ENCODE peak calls at places on chromosomes 3 and 15, in seven cellular contexts. C, B, L, H, A, P and O are unnamed samples.

GRCh38 chr3:59540241-59540640 is 490.4 kb upstream of the CFAP20DC start:
- DNase-seq in C (no peak), B (no peak), L (no peak), H (peak), A (no peak), P (no peak), O (peak)

GRCh38 chr15:101538177-101538576 is 48.7 kb upstream of the PCSK6 start:
- DNase-seq in C (no peak), B (no peak), L (no peak), H (no peak), A (no peak), P (no peak), O (no peak)

GRCh38 chr3:142958707-142959106 is 4.8 kb downstream of the PAQR9 start:
- DNase-seq in C (no peak), B (no peak), L (no peak), H (peak), A (no peak), P (no peak), O (peak)

GRCh38 chr15:48560321-48561051 is 85.0 kb downstream of the FBN1 start:
- DNase-seq in C (no peak), B (no peak), L (no peak), H (peak), A (no peak), P (no peak), O (no peak)

GRCh38 chr3:198109883-198110282 is 149.9 kb downstream of the LMLN start:
- DNase-seq in C (no peak), B (no peak), L (no peak), H (no peak), A (no peak), P (no peak), O (no peak)

GRCh38 chr15:87420017-87420416 is 836.5 kb downstream of the NTRK3 start:
- DNase-seq in C (no peak), B (no peak), L (no peak), H (no peak), A (no peak), P (no peak), O (no peak)

GRCh38 chr3:37377670-37378069 is 203.3 kb upstream of the LRRFIP2 start:
- DNase-seq in C (no peak), B (no peak), L (no peak), H (no peak), A (no peak), P (no peak), O (no peak)

GRCh38 chr15:68983821-68984517 is 30.5 kb upstream of the NOX5 start:
- DNase-seq in C (no peak), B (no peak), L (no peak), H (no peak), A (no peak), P (no peak), O (no peak)

GRCh38 chr3:30085486-30085885 is 520.9 kb upstream of the TGFBR2 start:
- DNase-seq in C (no peak), B (no peak), L (no peak), H (no peak), A (no peak), P (peak), O (no peak)

GRCh38 chr3:46929324-46929723 is 47.2 kb downstream of the CCDC12 start:
- DNase-seq in C (no peak), B (no peak), L (no peak), H (no peak), A (no peak), P (no peak), O (no peak)

GRCh38 chr3:127706785-127707351 is 34.1 kb downstream of the ABTB1 start:
- DNase-seq in C (no peak), B (no peak), L (no peak), H (no peak), A (no peak), P (no peak), O (no peak)

GRCh38 chr3:138984816-138985215 is 21.3 kb downstream of the PRR23A start:
- DNase-seq in C (no peak), B (no peak), L (no peak), H (no peak), A (no peak), P (no peak), O (no peak)

GRCh38 chr3:104133004-104133403 is 1233.7 kb upstream of the ALCAM start:
- DNase-seq in C (no peak), B (no peak), L (no peak), H (no peak), A (no peak), P (peak), O (no peak)

GRCh38 chr3:150078983-150079739 is 108.5 kb upstream of the PFN2 start:
- DNase-seq in C (no peak), B (no peak), L (no peak), H (peak), A (no peak), P (no peak), O (peak)

GRCh38 chr15:46644493-46645481 is 1010.0 kb downstream of the SQOR start:
- DNase-seq in C (no peak), B (no peak), L (no peak), H (no peak), A (no peak), P (no peak), O (no peak)

GRCh38 chr15:66634540-66634939 is 67.5 kb upstream of the SMAD6 start:
- DNase-seq in C (no peak), B (no peak), L (no peak), H (no peak), A (no peak), P (no peak), O (no peak)

GRCh38 chr15:58545307-58546065 is 113.7 kb downstream of the LIPC start:
- DNase-seq in C (no peak), B (no peak), L (no peak), H (peak), A (peak), P (no peak), O (no peak)

GRCh38 chr15:55546718-55547117 is 38.7 kb upstream of the DNAAF4 start:
- DNase-seq in C (no peak), B (no peak), L (no peak), H (peak), A (no peak), P (no peak), O (no peak)

GRCh38 chr3:193972816-193973215 is 163.1 kb upstream of the HES1 start:
- DNase-seq in C (no peak), B (no peak), L (no peak), H (no peak), A (no peak), P (no peak), O (no peak)

GRCh38 chr3:18580268-18580667 is 155.1 kb upstream of the SATB1 start:
- DNase-seq in C (no peak), B (no peak), L (no peak), H (no peak), A (no peak), P (no peak), O (peak)

GRCh38 chr15:22810735-22811338 is 24.4 kb downstream of the NIPA1 start:
- DNase-seq in C (no peak), B (no peak), L (no peak), H (no peak), A (no peak), P (no peak), O (no peak)

GRCh38 chr3:159417761-159418160 is 570.9 kb upstream of the IL12A start:
- DNase-seq in C (no peak), B (no peak), L (no peak), H (peak), A (no peak), P (no peak), O (no peak)

GRCh38 chr3:111260878-111261277 is 189.3 kb downstream of the NECTIN3 start:
- DNase-seq in C (no peak), B (no peak), L (no peak), H (no peak), A (no peak), P (no peak), O (no peak)

GRCh38 chr15:93205413-93205812 is 116.4 kb upstream of the RGMA start:
- DNase-seq in C (no peak), B (no peak), L (no peak), H (no peak), A (no peak), P (no peak), O (no peak)

GRCh38 chr15:39235084-39235795 is 345.6 kb upstream of the THBS1 start:
- DNase-seq in C (no peak), B (no peak), L (no peak), H (peak), A (no peak), P (no peak), O (peak)
- TF ChIP-seq CTCF in C (no peak), B (no peak), L (no peak), H (no peak), A (no peak), P (no peak), O (no peak)

GRCh38 chr3:155178810-155179424 is 98.8 kb downstream of the MME start:
- DNase-seq in C (no peak), B (no peak), L (no peak), H (no peak), A (no peak), P (no peak), O (no peak)

GRCh38 chr3:155182467-155182866 is 102.3 kb downstream of the MME start:
- DNase-seq in C (no peak), B (no peak), L (no peak), H (no peak), A (no peak), P (no peak), O (no peak)

GRCh38 chr3:155179425-155179814 is 99.3 kb downstream of the MME start:
- DNase-seq in C (no peak), B (no peak), L (no peak), H (no peak), A (no peak), P (no peak), O (no peak)

GRCh38 chr3:155184027-155184426 is 103.9 kb downstream of the MME start:
- DNase-seq in C (no peak), B (no peak), L (no peak), H (no peak), A (no peak), P (no peak), O (no peak)

DNA sequence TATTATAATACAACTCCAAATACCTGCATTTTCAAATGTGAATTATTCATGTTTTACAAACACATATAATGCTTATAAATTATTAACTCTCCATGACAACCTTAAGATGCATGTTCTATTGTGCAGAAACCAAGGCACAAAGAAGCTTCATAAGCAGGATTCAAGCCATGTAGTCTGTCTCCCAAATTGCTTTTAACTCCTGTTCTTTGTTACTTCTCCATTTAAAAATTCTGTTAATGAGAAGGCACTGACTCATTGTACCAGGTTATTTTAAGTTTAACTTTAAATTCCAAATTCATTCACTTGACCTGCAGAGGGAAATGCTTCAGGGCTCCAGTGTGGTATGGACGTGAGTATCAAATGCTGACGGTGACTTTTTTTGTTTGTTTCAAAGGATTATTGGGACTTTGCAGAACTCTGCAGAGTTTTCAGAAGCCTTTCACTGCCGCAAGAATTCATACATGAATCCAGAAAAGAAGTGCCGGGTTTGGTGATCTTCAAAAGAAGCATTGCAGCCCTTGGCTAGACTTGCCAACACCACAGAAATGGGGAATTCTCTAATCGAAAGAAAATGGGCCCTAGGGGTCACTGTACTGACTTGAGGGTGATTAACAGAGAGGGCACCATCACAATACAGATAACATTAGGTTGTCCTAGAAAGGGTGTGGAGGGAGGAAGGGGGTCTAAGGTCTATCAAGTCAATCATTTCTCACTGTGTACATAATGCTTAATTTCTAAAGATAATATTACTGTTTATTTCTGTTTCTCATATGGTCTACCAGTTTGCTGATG is 100.0 kb downstream of the MME start:
- DNase-seq in C (no peak), B (no peak), L (no peak), H (no peak), A (no peak), P (no peak), O (no peak)
- TF ChIP-seq CTCF in C (no peak), B (no peak), L (no peak), H (no peak), A (no peak), P (peak), O (no peak)

GRCh38 chr3:28326458-28326926 is 22.0 kb upstream of the ZCWPW2 start:
- DNase-seq in C (no peak), B (no peak), L (no peak), H (no peak), A (no peak), P (no peak), O (no peak)

GRCh38 chr3:28328188-28329151 is 20.1 kb upstream of the ZCWPW2 start:
- DNase-seq in C (no peak), B (no peak), L (no peak), H (peak), A (no peak), P (peak), O (peak)
- TF ChIP-seq CTCF in C (peak), B (peak), L (peak), H (peak), A (peak), P (peak), O (peak)

GRCh38 chr3:177813322-177813721 is 616.0 kb upstream of the TBL1XR1 start:
- DNase-seq in C (no peak), B (no peak), L (no peak), H (peak), A (no peak), P (no peak), O (peak)

GRCh38 chr3:177811835-177812234 is 614.6 kb upstream of the TBL1XR1 start:
- DNase-seq in C (no peak), B (no peak), L (no peak), H (peak), A (no peak), P (no peak), O (peak)

GRCh38 chr3:177810162-177810623 is 612.9 kb upstream of the TBL1XR1 start:
- DNase-seq in C (no peak), B (no peak), L (no peak), H (peak), A (no peak), P (no peak), O (peak)

GRCh38 chr3:177811111-177811510 is 613.8 kb upstream of the TBL1XR1 start:
- DNase-seq in C (no peak), B (peak), L (no peak), H (no peak), A (no peak), P (no peak), O (no peak)

GRCh38 chr3:177812492-177812891 is 615.2 kb upstream of the TBL1XR1 start:
- DNase-seq in C (no peak), B (no peak), L (no peak), H (no peak), A (no peak), P (no peak), O (no peak)
- TF ChIP-seq CTCF in C (no peak), B (no peak), L (no peak), H (no peak), A (no peak), P (no peak), O (no peak)

GRCh38 chr15:82646250-82647044 is 716 bp downstream of the CPEB1 start:
- DNase-seq in C (no peak), B (no peak), L (no peak), H (no peak), A (no peak), P (peak), O (no peak)

GRCh38 chr15:82648257-82649103 is 1.3 kb upstream of the CPEB1 start:
- DNase-seq in C (no peak), B (no peak), L (no peak), H (peak), A (no peak), P (peak), O (no peak)

GRCh38 chr15:82649226-82649999 is 2.2 kb upstream of the CPEB1 start:
- DNase-seq in C (no peak), B (no peak), L (no peak), H (no peak), A (no peak), P (no peak), O (no peak)

GRCh38 chr15:82647835-82648256 is 683 bp upstream of the CPEB1 start:
- DNase-seq in C (no peak), B (no peak), L (peak), H (no peak), A (no peak), P (peak), O (no peak)

DNA sequence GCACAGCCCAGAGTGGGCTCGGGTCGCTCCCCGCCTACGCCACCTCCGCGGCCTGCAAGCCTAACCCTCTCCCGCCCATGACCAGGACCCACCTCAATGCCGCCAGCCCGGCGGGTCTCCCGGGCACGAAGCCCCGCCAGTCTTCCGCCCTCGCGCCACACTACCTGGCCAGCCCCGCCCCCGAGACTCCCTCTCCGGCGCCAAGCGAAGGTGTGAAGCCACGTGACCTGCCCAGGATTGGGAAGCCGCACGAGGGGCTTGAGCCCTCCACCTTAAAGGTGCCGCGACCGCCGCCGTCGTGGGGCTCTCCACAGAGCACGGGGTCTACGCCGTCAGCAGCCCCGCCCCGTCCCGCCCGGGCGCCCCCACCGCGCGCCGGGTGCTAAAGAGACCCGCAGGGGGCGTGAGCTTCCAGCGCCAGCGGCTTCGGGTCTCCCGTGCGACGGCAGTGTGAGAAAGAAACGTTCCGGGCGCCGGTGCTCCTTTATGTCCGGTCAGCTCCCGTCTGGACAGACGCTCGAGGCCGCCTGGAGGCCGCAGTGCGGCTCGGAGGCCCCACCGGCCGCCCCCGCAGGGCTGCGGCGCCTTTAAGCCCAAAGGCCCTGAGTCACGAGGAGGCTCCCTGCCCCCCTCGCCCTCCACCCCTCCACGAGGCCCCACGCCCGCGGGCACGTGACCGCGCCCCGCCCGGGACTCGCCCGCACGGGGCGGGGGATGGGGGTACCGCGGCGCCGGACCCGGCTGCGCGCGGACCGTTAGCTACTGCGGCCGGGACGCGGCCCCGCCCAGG is at the start of gene CPEB1:
- DNase-seq in C (no peak), B (peak), L (peak), H (peak), A (no peak), P (peak), O (no peak)
- TF ChIP-seq CTCF in C (peak), B (peak), L (no peak), H (no peak), A (no peak), P (peak), O (no peak)

GRCh38 chr3:62708642-62709041 is 166.6 kb downstream of the CADPS start:
- DNase-seq in C (no peak), B (no peak), L (no peak), H (no peak), A (no peak), P (peak), O (no peak)

GRCh38 chr3:62718011-62718410 is 157.2 kb downstream of the CADPS start:
- DNase-seq in C (no peak), B (no peak), L (no peak), H (no peak), A (no peak), P (no peak), O (peak)

GRCh38 chr3:62718515-62719320 is 156.5 kb downstream of the CADPS start:
- DNase-seq in C (no peak), B (no peak), L (no peak), H (no peak), A (no peak), P (no peak), O (peak)

GRCh38 chr3:62710761-62711160 is 164.5 kb downstream of the CADPS start:
- DNase-seq in C (no peak), B (no peak), L (no peak), H (no peak), A (no peak), P (no peak), O (no peak)

GRCh38 chr3:62712776-62713175 is 162.4 kb downstream of the CADPS start:
- DNase-seq in C (no peak), B (no peak), L (no peak), H (no peak), A (no peak), P (no peak), O (no peak)
- TF ChIP-seq CTCF in C (no peak), B (no peak), L (no peak), H (no peak), A (no peak), P (no peak), O (no peak)

DNA sequence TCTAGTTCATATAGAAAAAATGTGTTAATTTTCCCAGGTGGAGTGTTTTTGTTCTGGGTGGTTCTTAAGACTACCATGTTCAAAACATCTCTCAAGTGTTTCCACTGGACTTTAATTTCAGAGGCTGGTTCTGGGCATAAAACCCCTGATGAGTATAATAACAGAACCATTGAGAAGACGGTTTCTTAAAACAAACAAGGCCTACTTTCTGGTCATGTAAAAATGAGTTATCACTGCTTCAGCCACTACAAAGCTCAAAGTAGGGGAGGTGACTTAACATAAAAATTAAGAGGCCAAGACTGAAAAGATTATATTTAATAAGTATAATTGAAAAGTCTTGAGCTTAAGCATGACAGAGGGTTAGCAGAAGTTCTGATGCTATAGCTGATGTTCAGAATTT is 33.8 kb downstream of the RYR3 start:
- DNase-seq in C (no peak), B (no peak), L (no peak), H (no peak), A (no peak), P (no peak), O (no peak)
- TF ChIP-seq CTCF in C (no peak), B (no peak), L (no peak), H (no peak), A (no peak), P (no peak), O (no peak)

DNA sequence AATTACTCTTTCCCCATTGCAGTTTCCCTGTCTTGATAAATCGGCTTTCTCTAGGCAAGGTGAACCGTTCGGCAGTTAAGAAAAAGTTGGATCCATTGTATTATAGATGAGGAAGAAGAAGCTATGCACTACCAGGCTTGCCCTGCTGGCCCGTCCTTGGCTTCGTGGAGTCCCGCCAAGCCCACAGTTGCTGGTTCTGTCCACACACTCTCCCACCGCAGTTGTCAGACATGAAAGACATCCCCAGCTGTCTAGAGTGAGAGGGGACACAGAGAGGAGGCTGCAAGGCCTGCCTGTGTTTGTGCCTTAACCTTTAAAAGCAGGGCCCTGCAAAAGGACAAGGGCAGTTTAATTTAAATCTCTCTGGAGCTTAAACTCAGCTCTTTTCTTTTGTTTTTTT is 47.2 kb upstream of the PLCL2 start:
- DNase-seq in C (no peak), B (no peak), L (no peak), H (no peak), A (no peak), P (no peak), O (no peak)
- TF ChIP-seq CTCF in C (no peak), B (no peak), L (no peak), H (no peak), A (no peak), P (no peak), O (no peak)